ENCODE peak calls at places on chromosome 12, in four cellular contexts. One of them, this sample, is unnamed. For H3K9me3, the result is how much of the 10 kb centered on the place peaks cover.

GRCh38 chr12:100753837-100754236 is 40.7 kb upstream of the ANO4 start:
- DNase-seq in left lung: no peak
- DNase-seq in CD8-positive, alpha-beta T cell: no peak
- DNase-seq in pancreas: no peak
- DNase-seq in this sample: no peak

GRCh38 chr12:121288158-121288848 is 8.2 kb downstream of the CAMKK2 start:
- DNase-seq in left lung: no peak
- DNase-seq in CD8-positive, alpha-beta T cell: no peak
- DNase-seq in pancreas: no peak
- DNase-seq in this sample: no peak

GRCh38 chr12:47808049-47808448 is 11.7 kb downstream of the HDAC7 start:
- DNase-seq in left lung: peak
- DNase-seq in CD8-positive, alpha-beta T cell: peak
- DNase-seq in pancreas: peak
- DNase-seq in this sample: peak

GRCh38 chr12:83089575-83089974 is 402.9 kb downstream of the TMTC2 start:
- DNase-seq in left lung: no peak
- DNase-seq in CD8-positive, alpha-beta T cell: no peak
- DNase-seq in pancreas: no peak
- DNase-seq in this sample: no peak

GRCh38 chr12:11663128-11663527 is 13.7 kb downstream of the ETV6 start:
- DNase-seq in left lung: no peak
- DNase-seq in CD8-positive, alpha-beta T cell: no peak
- DNase-seq in pancreas: no peak
- DNase-seq in this sample: no peak

GRCh38 chr12:130830246-130830551 is 8.9 kb downstream of the STX2 start:
- DNase-seq in left lung: no peak
- DNase-seq in CD8-positive, alpha-beta T cell: no peak
- DNase-seq in pancreas: no peak
- DNase-seq in this sample: no peak

GRCh38 chr12:120625557-120626419 is 14.6 kb upstream of the CABP1 start:
- DNase-seq in left lung: peak
- DNase-seq in CD8-positive, alpha-beta T cell: no peak
- DNase-seq in pancreas: no peak
- DNase-seq in this sample: no peak

GRCh38 chr12:119715268-119715620 is 47.3 kb downstream of the PRKAB1 start:
- DNase-seq in left lung: no peak
- DNase-seq in CD8-positive, alpha-beta T cell: no peak
- DNase-seq in pancreas: no peak
- DNase-seq in this sample: no peak

GRCh38 chr12:104370989-104371870 is 67.7 kb downstream of the EID3 start:
- DNase-seq in left lung: no peak
- DNase-seq in CD8-positive, alpha-beta T cell: no peak
- DNase-seq in pancreas: no peak
- DNase-seq in this sample: no peak

GRCh38 chr12:57477710-57478681 is 1.7 kb downstream of the ARHGAP9 start:
- DNase-seq in left lung: no peak
- DNase-seq in CD8-positive, alpha-beta T cell: no peak
- DNase-seq in pancreas: no peak
- DNase-seq in this sample: peak

GRCh38 chr12:78530065-78530765 is 334.4 kb upstream of the SYT1 start:
- DNase-seq in left lung: no peak
- DNase-seq in CD8-positive, alpha-beta T cell: no peak
- DNase-seq in pancreas: no peak
- DNase-seq in this sample: no peak

GRCh38 chr12:59858508-59858907 is 262.7 kb downstream of the SLC16A7 start:
- DNase-seq in left lung: no peak
- DNase-seq in CD8-positive, alpha-beta T cell: no peak
- DNase-seq in pancreas: peak
- DNase-seq in this sample: no peak

GRCh38 chr12:16573652-16574077 is 32.3 kb downstream of the LMO3 start:
- DNase-seq in left lung: peak
- DNase-seq in CD8-positive, alpha-beta T cell: no peak
- DNase-seq in pancreas: peak
- DNase-seq in this sample: no peak

GRCh38 chr12:1552978-1553471 is 41.4 kb downstream of the FBXL14 start:
- DNase-seq in left lung: no peak
- DNase-seq in CD8-positive, alpha-beta T cell: no peak
- DNase-seq in pancreas: no peak
- DNase-seq in this sample: no peak

GRCh38 chr12:14514154-14514842 is 53.4 kb downstream of the PLBD1 start:
- DNase-seq in left lung: no peak
- DNase-seq in CD8-positive, alpha-beta T cell: no peak
- DNase-seq in pancreas: peak
- DNase-seq in this sample: no peak

GRCh38 chr12:48972213-48973021 is 882 bp upstream of the WNT10B start:
- DNase-seq in left lung: peak
- DNase-seq in CD8-positive, alpha-beta T cell: no peak
- DNase-seq in pancreas: no peak
- DNase-seq in this sample: no peak

GRCh38 chr12:34345801-34346200 is 323.5 kb downstream of the ALG10 start:
- DNase-seq in left lung: no peak
- DNase-seq in CD8-positive, alpha-beta T cell: no peak
- DNase-seq in pancreas: no peak
- DNase-seq in this sample: no peak

GRCh38 chr12:78697817-78698415 is 166.7 kb upstream of the SYT1 start:
- DNase-seq in left lung: no peak
- DNase-seq in CD8-positive, alpha-beta T cell: no peak
- DNase-seq in pancreas: no peak
- DNase-seq in this sample: no peak

GRCh38 chr12:44286336-44286735 is 450.5 kb downstream of the TMEM117 start:
- DNase-seq in left lung: no peak
- DNase-seq in CD8-positive, alpha-beta T cell: no peak
- DNase-seq in pancreas: no peak
- DNase-seq in this sample: no peak

GRCh38 chr12:30613119-30613830 is 82.4 kb downstream of the IPO8 start:
- DNase-seq in left lung: no peak
- DNase-seq in CD8-positive, alpha-beta T cell: no peak
- DNase-seq in pancreas: peak
- DNase-seq in this sample: no peak

GRCh38 chr12:113684053-113684907 is 212.6 kb upstream of the LHX5 start:
- DNase-seq in left lung: no peak
- DNase-seq in CD8-positive, alpha-beta T cell: no peak
- DNase-seq in pancreas: no peak
- DNase-seq in this sample: no peak

GRCh38 chr12:94553130-94553519 is 93.5 kb upstream of the CEP83 start:
- DNase-seq in left lung: no peak
- DNase-seq in CD8-positive, alpha-beta T cell: no peak
- DNase-seq in pancreas: no peak
- DNase-seq in this sample: no peak

GRCh38 chr12:57214398-57214781 is 2.2 kb upstream of the NXPH4 start:
- DNase-seq in left lung: no peak
- DNase-seq in CD8-positive, alpha-beta T cell: no peak
- DNase-seq in pancreas: peak
- DNase-seq in this sample: peak

GRCh38 chr12:113103756-113104450 is 31.7 kb downstream of the RASAL1 start:
- DNase-seq in left lung: no peak
- DNase-seq in CD8-positive, alpha-beta T cell: peak
- DNase-seq in pancreas: no peak
- DNase-seq in this sample: no peak

GRCh38 chr12:95117178-95117599 is 43.8 kb upstream of the NR2C1 start:
- DNase-seq in left lung: no peak
- DNase-seq in CD8-positive, alpha-beta T cell: peak
- DNase-seq in pancreas: peak
- DNase-seq in this sample: peak

GRCh38 chr12:122366685-122367475 is 55.6 kb downstream of the CLIP1 start:
- DNase-seq in left lung: no peak
- DNase-seq in CD8-positive, alpha-beta T cell: no peak
- DNase-seq in pancreas: no peak
- DNase-seq in this sample: no peak

GRCh38 chr12:9648701-9649531 is 20.6 kb upstream of the CLEC2D start:
- DNase-seq in left lung: no peak
- DNase-seq in CD8-positive, alpha-beta T cell: no peak
- DNase-seq in pancreas: no peak
- DNase-seq in this sample: no peak

GRCh38 chr12:132078190-132078589 is 65.9 kb downstream of the DDX51 start:
- DNase-seq in left lung: no peak
- DNase-seq in CD8-positive, alpha-beta T cell: no peak
- DNase-seq in pancreas: no peak
- DNase-seq in this sample: no peak

GRCh38 chr12:46351861-46352595 is 20.5 kb downstream of the SLC38A2 start:
- DNase-seq in left lung: no peak
- DNase-seq in CD8-positive, alpha-beta T cell: no peak
- DNase-seq in pancreas: no peak
- DNase-seq in this sample: no peak

GRCh38 chr12:104462931-104463339 is 6.2 kb downstream of the CHST11 start:
- DNase-seq in left lung: no peak
- DNase-seq in CD8-positive, alpha-beta T cell: no peak
- DNase-seq in pancreas: no peak
- DNase-seq in this sample: peak

GRCh38 chr12:103268831-103269514 is 226.8 kb downstream of the C12orf42 start:
- DNase-seq in left lung: no peak
- DNase-seq in CD8-positive, alpha-beta T cell: no peak
- DNase-seq in pancreas: no peak
- DNase-seq in this sample: no peak

GRCh38 chr12:19988918-19989317 is 379.4 kb upstream of the PDE3A start:
- DNase-seq in left lung: no peak
- DNase-seq in CD8-positive, alpha-beta T cell: no peak
- DNase-seq in pancreas: no peak
- DNase-seq in this sample: no peak

GRCh38 chr12:53765891-53766290 is 14.1 kb upstream of the CISTR start:
- DNase-seq in left lung: no peak
- DNase-seq in CD8-positive, alpha-beta T cell: no peak
- DNase-seq in pancreas: no peak
- DNase-seq in this sample: no peak

GRCh38 chr12:53766881-53767280 is 15.1 kb upstream of the CISTR start:
- DNase-seq in left lung: no peak
- DNase-seq in CD8-positive, alpha-beta T cell: no peak
- DNase-seq in pancreas: no peak
- DNase-seq in this sample: no peak

GRCh38 chr12:53761306-53761705 is 9.5 kb upstream of the CISTR start:
- DNase-seq in left lung: no peak
- DNase-seq in CD8-positive, alpha-beta T cell: no peak
- DNase-seq in pancreas: no peak
- DNase-seq in this sample: no peak

GRCh38 chr12:53759261-53759660 is 7.5 kb upstream of the CISTR start:
- DNase-seq in left lung: no peak
- DNase-seq in CD8-positive, alpha-beta T cell: no peak
- DNase-seq in pancreas: no peak
- DNase-seq in this sample: no peak

DNA sequence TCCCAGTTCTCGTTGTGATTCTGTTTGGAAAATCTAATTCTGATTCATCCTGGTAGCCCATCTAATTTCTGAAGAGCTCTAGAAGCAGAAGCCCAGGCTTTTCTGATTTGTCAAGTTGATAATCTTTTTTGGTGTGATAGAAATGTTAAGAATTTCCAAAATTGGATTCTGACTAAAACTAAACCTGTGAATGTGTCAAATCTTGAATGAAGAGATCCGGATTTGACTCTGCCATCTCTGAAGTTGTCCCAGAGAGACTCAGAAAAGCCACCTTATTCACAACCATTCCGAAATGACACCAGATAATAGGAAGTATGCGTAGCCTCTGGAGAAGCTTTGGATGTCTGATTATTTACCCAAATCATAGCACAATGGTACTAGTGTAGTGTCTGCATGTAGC is 12.9 kb upstream of the CISTR start:
- DNase-seq in left lung: no peak
- DNase-seq in CD8-positive, alpha-beta T cell: no peak
- DNase-seq in pancreas: no peak
- DNase-seq in this sample: no peak
- H3K9me3 ChIP-seq in left lung: under half
- H3K9me3 ChIP-seq in CD8-positive, alpha-beta T cell: under half
- H3K9me3 ChIP-seq in pancreas: under half
- H3K9me3 ChIP-seq in this sample: under half

GRCh38 chr12:133225527-133225926 is 10.2 kb downstream of the ANHX start:
- DNase-seq in left lung: no peak
- DNase-seq in CD8-positive, alpha-beta T cell: no peak
- DNase-seq in pancreas: no peak
- DNase-seq in this sample: no peak

GRCh38 chr12:133220521-133220920 is 15.2 kb downstream of the ANHX start:
- DNase-seq in left lung: no peak
- DNase-seq in CD8-positive, alpha-beta T cell: no peak
- DNase-seq in pancreas: no peak
- DNase-seq in this sample: no peak

GRCh38 chr12:133217219-133217618 is 18.5 kb downstream of the ANHX start:
- DNase-seq in left lung: no peak
- DNase-seq in CD8-positive, alpha-beta T cell: no peak
- DNase-seq in pancreas: no peak
- DNase-seq in this sample: no peak

GRCh38 chr12:133222211-133222610 is 13.5 kb downstream of the ANHX start:
- DNase-seq in left lung: no peak
- DNase-seq in CD8-positive, alpha-beta T cell: no peak
- DNase-seq in pancreas: no peak
- DNase-seq in this sample: no peak

GRCh38 chr12:133221241-133221640 is 14.4 kb downstream of the ANHX start:
- DNase-seq in left lung: no peak
- DNase-seq in CD8-positive, alpha-beta T cell: no peak
- DNase-seq in pancreas: no peak
- DNase-seq in this sample: no peak
- H3K9me3 ChIP-seq in left lung: half or more
- H3K9me3 ChIP-seq in CD8-positive, alpha-beta T cell: under half
- H3K9me3 ChIP-seq in pancreas: under half
- H3K9me3 ChIP-seq in this sample: under half

GRCh38 chr12:37546901-37547475 is 769.6 kb upstream of the ALG10B start:
- DNase-seq in left lung: no peak
- DNase-seq in CD8-positive, alpha-beta T cell: no peak
- DNase-seq in pancreas: no peak
- DNase-seq in this sample: no peak

GRCh38 chr12:37546206-37546605 is 770.4 kb upstream of the ALG10B start:
- DNase-seq in left lung: no peak
- DNase-seq in CD8-positive, alpha-beta T cell: no peak
- DNase-seq in pancreas: no peak
- DNase-seq in this sample: no peak

GRCh38 chr12:37547611-37548010 is 769.0 kb upstream of the ALG10B start:
- DNase-seq in left lung: no peak
- DNase-seq in CD8-positive, alpha-beta T cell: no peak
- DNase-seq in pancreas: no peak
- DNase-seq in this sample: no peak

GRCh38 chr12:37545759-37546158 is 770.8 kb upstream of the ALG10B start:
- DNase-seq in left lung: no peak
- DNase-seq in CD8-positive, alpha-beta T cell: no peak
- DNase-seq in pancreas: no peak
- DNase-seq in this sample: no peak

GRCh38 chr12:37548266-37548805 is 768.2 kb upstream of the ALG10B start:
- DNase-seq in left lung: no peak
- DNase-seq in CD8-positive, alpha-beta T cell: no peak
- DNase-seq in pancreas: no peak
- DNase-seq in this sample: no peak
- H3K9me3 ChIP-seq in left lung: half or more
- H3K9me3 ChIP-seq in CD8-positive, alpha-beta T cell: under half
- H3K9me3 ChIP-seq in pancreas: under half
- H3K9me3 ChIP-seq in this sample: under half

DNA sequence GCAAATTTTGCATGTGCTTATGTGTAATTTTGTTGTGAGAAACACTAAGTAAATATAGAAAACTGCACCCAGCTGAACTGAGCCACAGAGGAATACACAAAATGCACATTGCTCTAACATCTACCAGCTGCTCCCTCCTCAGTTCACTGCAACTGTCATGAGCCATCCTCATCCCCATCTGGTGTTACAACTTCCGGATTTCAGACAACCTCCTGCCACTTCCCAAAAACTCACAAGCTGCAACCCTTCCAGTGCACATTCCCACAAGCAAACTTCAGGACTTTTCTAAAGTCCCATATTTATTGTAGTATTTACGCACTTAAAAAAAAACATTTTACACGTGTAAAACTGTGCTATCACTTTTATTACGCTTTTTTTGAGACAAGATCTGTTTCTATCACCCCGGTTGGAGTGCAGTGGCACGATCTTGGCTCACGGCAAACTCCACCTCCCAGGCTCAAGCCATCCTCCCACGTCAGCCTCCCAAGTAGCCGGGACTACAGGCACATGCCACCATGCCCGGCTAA is 169.1 kb upstream of the TBX3 start:
- DNase-seq in left lung: no peak
- DNase-seq in CD8-positive, alpha-beta T cell: no peak
- DNase-seq in pancreas: no peak
- DNase-seq in this sample: no peak
- H3K9me3 ChIP-seq in left lung: under half
- H3K9me3 ChIP-seq in CD8-positive, alpha-beta T cell: under half
- H3K9me3 ChIP-seq in pancreas: under half
- H3K9me3 ChIP-seq in this sample: under half